ENCODE peak calls at places on chromosomes 2 and 18, in five cellular contexts. One of them, this sample, is unnamed.

GRCh38 chr2:177322801-177323261 is 58.3 kb upstream of the NFE2L2 start:
- DNase-seq in OCI-LY7: no peak
- DNase-seq in NCI-H2081: no peak
- DNase-seq in neural progenitor cell: no peak
- DNase-seq in activated CD8-positive, alpha-beta memory T cell treated with anti-CD3 and anti-CD28 coated beads, Interleukin-2, amount 10 ng/mL, durations not matched to agents 7 days and 5 days: no peak
- DNase-seq in this sample: no peak

GRCh38 chr2:204586444-204587165 is 41.3 kb downstream of the PARD3B start:
- DNase-seq in OCI-LY7: no peak
- DNase-seq in neural progenitor cell: no peak
- DNase-seq in activated CD8-positive, alpha-beta memory T cell treated with anti-CD3 and anti-CD28 coated beads, Interleukin-2, amount 10 ng/mL, durations not matched to agents 7 days and 5 days: no peak
- DNase-seq in NCI-H2081: no peak
- DNase-seq in this sample: no peak

GRCh38 chr2:217597140-217597539 is 405.7 kb downstream of the TNS1 start:
- DNase-seq in NCI-H2081: no peak
- DNase-seq in OCI-LY7: no peak
- DNase-seq in activated CD8-positive, alpha-beta memory T cell treated with anti-CD3 and anti-CD28 coated beads, Interleukin-2, amount 10 ng/mL, durations not matched to agents 7 days and 5 days: no peak
- DNase-seq in neural progenitor cell: no peak
- DNase-seq in this sample: no peak

GRCh38 chr18:63887424-63887823 is at the start of gene SERPINB2:
- DNase-seq in activated CD8-positive, alpha-beta memory T cell treated with anti-CD3 and anti-CD28 coated beads, Interleukin-2, amount 10 ng/mL, durations not matched to agents 7 days and 5 days: no peak
- DNase-seq in neural progenitor cell: no peak
- DNase-seq in NCI-H2081: no peak
- DNase-seq in OCI-LY7: no peak
- DNase-seq in this sample: no peak

GRCh38 chr18:75207298-75208054 is 1.5 kb downstream of the PTGR3 start:
- DNase-seq in neural progenitor cell: peak
- DNase-seq in OCI-LY7: no peak
- DNase-seq in activated CD8-positive, alpha-beta memory T cell treated with anti-CD3 and anti-CD28 coated beads, Interleukin-2, amount 10 ng/mL, durations not matched to agents 7 days and 5 days: peak
- DNase-seq in NCI-H2081: peak
- DNase-seq in this sample: no peak

GRCh38 chr2:186486651-186487647 is 889 bp downstream of the ZC3H15 start:
- DNase-seq in NCI-H2081: peak
- DNase-seq in activated CD8-positive, alpha-beta memory T cell treated with anti-CD3 and anti-CD28 coated beads, Interleukin-2, amount 10 ng/mL, durations not matched to agents 7 days and 5 days: no peak
- DNase-seq in neural progenitor cell: peak
- DNase-seq in OCI-LY7: peak
- DNase-seq in this sample: no peak

GRCh38 chr2:179595284-179595683 is 266.1 kb downstream of the ZNF385B start:
- DNase-seq in activated CD8-positive, alpha-beta memory T cell treated with anti-CD3 and anti-CD28 coated beads, Interleukin-2, amount 10 ng/mL, durations not matched to agents 7 days and 5 days: no peak
- DNase-seq in neural progenitor cell: peak
- DNase-seq in NCI-H2081: no peak
- DNase-seq in OCI-LY7: no peak
- DNase-seq in this sample: no peak

GRCh38 chr18:48893061-48893558 is 57.7 kb downstream of the SMAD7 start:
- DNase-seq in NCI-H2081: no peak
- DNase-seq in OCI-LY7: no peak
- DNase-seq in neural progenitor cell: no peak
- DNase-seq in activated CD8-positive, alpha-beta memory T cell treated with anti-CD3 and anti-CD28 coated beads, Interleukin-2, amount 10 ng/mL, durations not matched to agents 7 days and 5 days: no peak
- DNase-seq in this sample: no peak